ENCODE peak calls at places on chromosomes 13 and 19, in six cellular contexts. F is SW480; U is Caki2; R is ovary; H is nucleus accumbens; S is effector memory CD4-positive, alpha-beta T cell. B is an unnamed sample.

GRCh38 chr19:19120308-19121156 is 17.7 kb downstream of the TMEM161A start:
- DNase-seq in F (peak; percentile 34), U (peak; percentile 28), R (peak; percentile 97), H (peak; percentile 38), S (no peak), B (no peak)

GRCh38 chr19:29454109-29454508 is 71.7 kb upstream of the VSTM2B start:
- DNase-seq in F (no peak), U (no peak), R (no peak), H (no peak), S (no peak), B (no peak)

GRCh38 chr13:37475966-37476365 is 122.6 kb downstream of the POSTN start:
- DNase-seq in F (no peak), U (no peak), R (no peak), H (no peak), S (no peak), B (no peak)

GRCh38 chr19:11581740-11582139 is 4.3 kb upstream of the ACP5 start:
- DNase-seq in F (no peak), U (peak; percentile 36), R (no peak), H (no peak), S (no peak), B (no peak)

GRCh38 chr13:49651775-49652690 is 23.7 kb downstream of the ARL11 start:
- DNase-seq in F (no peak), U (no peak), R (no peak), H (no peak), S (no peak), B (no peak)

GRCh38 chr13:46354143-46355087 is 32.6 kb downstream of the RUBCNL start:
- DNase-seq in F (peak; percentile 91), U (peak; percentile 70), R (no peak), H (no peak), S (no peak), B (peak; percentile 62)

GRCh38 chr19:9498183-9498902 is at the start of gene ZNF560:
- DNase-seq in F (no peak), U (no peak), R (no peak), H (no peak), S (no peak), B (no peak)

GRCh38 chr13:27137759-27138158 is 33.9 kb downstream of the USP12 start:
- DNase-seq in F (no peak), U (no peak), R (no peak), H (no peak), S (no peak), B (no peak)

GRCh38 chr19:21362291-21362690 is 3.5 kb downstream of the ZNF738 start:
- DNase-seq in F (no peak), U (no peak), R (no peak), H (no peak), S (no peak), B (no peak)

GRCh38 chr13:90947976-90948375 is 399.5 kb upstream of the MIR17HG start:
- DNase-seq in F (no peak), U (peak; percentile 36), R (no peak), H (no peak), S (no peak), B (no peak)

GRCh38 chr19:12194827-12195500 is 32.1 kb downstream of the ZNF136 start:
- DNase-seq in F (no peak), U (no peak), R (peak; percentile 90), H (peak; percentile 93), S (peak; percentile 24), B (no peak)

GRCh38 chr13:96082640-96083039 is 7.3 kb upstream of the HS6ST3 start:
- DNase-seq in F (no peak), U (no peak), R (no peak), H (no peak), S (no peak), B (no peak)

GRCh38 chr13:68736961-68737360 is 1370.7 kb upstream of the ATXN8OS start:
- DNase-seq in F (no peak), U (no peak), R (no peak), H (no peak), S (no peak), B (no peak)

GRCh38 chr13:52695856-52696255 is 43.2 kb downstream of the SUGT1 start:
- DNase-seq in F (peak; percentile 9), U (no peak), R (no peak), H (no peak), S (no peak), B (no peak)

GRCh38 chr13:111899714-111900389 is 167.1 kb upstream of the SOX1 start:
- DNase-seq in F (no peak), U (no peak), R (no peak), H (no peak), S (no peak), B (no peak)

GRCh38 chr13:41610426-41610825 is 153.1 kb downstream of the RGCC start:
- DNase-seq in F (peak; percentile 96), U (no peak), R (no peak), H (no peak), S (no peak), B (no peak)

GRCh38 chr19:38975861-38976271 is 324 bp upstream of the FBXO17 start:
- DNase-seq in F (peak; percentile 82), U (peak; percentile 85), R (peak; percentile 45), H (no peak), S (no peak), B (peak; percentile 41)